ENCODE peak calls at places on chromosomes 16 and 17, in nine cellular contexts. One of them, this sample, is unnamed.

GRCh38 chr17:81295678-81296381 is 723 bp upstream of the SLC38A10 start:
- DNase-seq in NK-92 treated with Interleukin-12 subunit alpha and Interleukin-12 subunit beta, amount 100 ng/mL, for 24 hours: no peak
- DNase-seq in HEK293T: peak; percentile 59
- DNase-seq in HTR-8/SVneo: peak; percentile 67
- DNase-seq in heart right ventricle: no peak
- DNase-seq in NCI-H82: peak; percentile 38
- DNase-seq in AG08395: peak; percentile 43
- DNase-seq in left lobe of liver: no peak
- DNase-seq in stimulated activated CD8-positive, alpha-beta memory T cell treated with anti-CD3 and anti-CD28 coated beads, Interleukin-4, amount 100 ng/mL, for 4 hours: no peak
- DNase-seq in this sample: no peak

GRCh38 chr17:34579017-34579946 is at the start of gene TMEM132E:
- DNase-seq in NK-92 treated with Interleukin-12 subunit alpha and Interleukin-12 subunit beta, amount 100 ng/mL, for 24 hours: no peak
- DNase-seq in HEK293T: peak; percentile 19
- DNase-seq in HTR-8/SVneo: no peak
- DNase-seq in heart right ventricle: peak; percentile 29
- DNase-seq in NCI-H82: peak; percentile 90
- DNase-seq in AG08395: no peak
- DNase-seq in left lobe of liver: peak; percentile 50
- DNase-seq in stimulated activated CD8-positive, alpha-beta memory T cell treated with anti-CD3 and anti-CD28 coated beads, Interleukin-4, amount 100 ng/mL, for 4 hours: no peak
- DNase-seq in this sample: peak; percentile 76

GRCh38 chr16:561957-562938 is 2.1 kb downstream of the PRR35 start:
- DNase-seq in NK-92 treated with Interleukin-12 subunit alpha and Interleukin-12 subunit beta, amount 100 ng/mL, for 24 hours: no peak
- DNase-seq in HEK293T: no peak
- DNase-seq in HTR-8/SVneo: no peak
- DNase-seq in heart right ventricle: no peak
- DNase-seq in NCI-H82: peak; percentile 28
- DNase-seq in AG08395: no peak
- DNase-seq in left lobe of liver: no peak
- DNase-seq in stimulated activated CD8-positive, alpha-beta memory T cell treated with anti-CD3 and anti-CD28 coated beads, Interleukin-4, amount 100 ng/mL, for 4 hours: no peak
- DNase-seq in this sample: no peak

GRCh38 chr17:45248132-45248936 is 13.6 kb downstream of the SPATA32 start:
- DNase-seq in NK-92 treated with Interleukin-12 subunit alpha and Interleukin-12 subunit beta, amount 100 ng/mL, for 24 hours: peak; percentile 52
- DNase-seq in HEK293T: peak; percentile 42
- DNase-seq in HTR-8/SVneo: peak; percentile 76
- DNase-seq in heart right ventricle: no peak
- DNase-seq in NCI-H82: peak; percentile 74
- DNase-seq in AG08395: no peak
- DNase-seq in left lobe of liver: no peak
- DNase-seq in stimulated activated CD8-positive, alpha-beta memory T cell treated with anti-CD3 and anti-CD28 coated beads, Interleukin-4, amount 100 ng/mL, for 4 hours: peak; percentile 74
- DNase-seq in this sample: no peak

GRCh38 chr17:32732900-32733299 is 144.0 kb downstream of the MYO1D start:
- DNase-seq in NK-92 treated with Interleukin-12 subunit alpha and Interleukin-12 subunit beta, amount 100 ng/mL, for 24 hours: no peak
- DNase-seq in HEK293T: no peak
- DNase-seq in HTR-8/SVneo: no peak
- DNase-seq in heart right ventricle: no peak
- DNase-seq in NCI-H82: no peak
- DNase-seq in AG08395: no peak
- DNase-seq in left lobe of liver: no peak
- DNase-seq in stimulated activated CD8-positive, alpha-beta memory T cell treated with anti-CD3 and anti-CD28 coated beads, Interleukin-4, amount 100 ng/mL, for 4 hours: no peak
- DNase-seq in this sample: no peak

GRCh38 chr17:50060951-50061712 is 5.2 kb downstream of the ITGA3 start:
- DNase-seq in NK-92 treated with Interleukin-12 subunit alpha and Interleukin-12 subunit beta, amount 100 ng/mL, for 24 hours: no peak
- DNase-seq in HEK293T: no peak
- DNase-seq in HTR-8/SVneo: no peak
- DNase-seq in heart right ventricle: peak; percentile 91
- DNase-seq in NCI-H82: no peak
- DNase-seq in AG08395: peak; percentile 57
- DNase-seq in left lobe of liver: peak; percentile 54
- DNase-seq in stimulated activated CD8-positive, alpha-beta memory T cell treated with anti-CD3 and anti-CD28 coated beads, Interleukin-4, amount 100 ng/mL, for 4 hours: no peak
- DNase-seq in this sample: no peak

GRCh38 chr17:63476494-63476856 is 386 bp upstream of the ACE start:
- DNase-seq in NK-92 treated with Interleukin-12 subunit alpha and Interleukin-12 subunit beta, amount 100 ng/mL, for 24 hours: no peak
- DNase-seq in HEK293T: peak; percentile 53
- DNase-seq in HTR-8/SVneo: no peak
- DNase-seq in heart right ventricle: no peak
- DNase-seq in NCI-H82: peak; percentile 67
- DNase-seq in AG08395: peak; percentile 26
- DNase-seq in left lobe of liver: no peak
- DNase-seq in stimulated activated CD8-positive, alpha-beta memory T cell treated with anti-CD3 and anti-CD28 coated beads, Interleukin-4, amount 100 ng/mL, for 4 hours: no peak
- DNase-seq in this sample: peak; percentile 64

GRCh38 chr16:7025616-7026190 is 306.9 kb upstream of the RBFOX1 start:
- DNase-seq in NK-92 treated with Interleukin-12 subunit alpha and Interleukin-12 subunit beta, amount 100 ng/mL, for 24 hours: peak; percentile 11
- DNase-seq in HEK293T: peak; percentile 74
- DNase-seq in HTR-8/SVneo: peak; percentile 13
- DNase-seq in heart right ventricle: peak; percentile 60
- DNase-seq in NCI-H82: peak; percentile 94
- DNase-seq in AG08395: no peak
- DNase-seq in left lobe of liver: peak; percentile 67
- DNase-seq in stimulated activated CD8-positive, alpha-beta memory T cell treated with anti-CD3 and anti-CD28 coated beads, Interleukin-4, amount 100 ng/mL, for 4 hours: no peak
- DNase-seq in this sample: peak; percentile 85

GRCh38 chr16:1923299-1924034 is 5.3 kb upstream of the HS3ST6 start:
- DNase-seq in NK-92 treated with Interleukin-12 subunit alpha and Interleukin-12 subunit beta, amount 100 ng/mL, for 24 hours: no peak
- DNase-seq in HEK293T: peak; percentile 76
- DNase-seq in HTR-8/SVneo: peak; percentile 41
- DNase-seq in heart right ventricle: no peak
- DNase-seq in NCI-H82: peak; percentile 92
- DNase-seq in AG08395: peak; percentile 69
- DNase-seq in left lobe of liver: no peak
- DNase-seq in stimulated activated CD8-positive, alpha-beta memory T cell treated with anti-CD3 and anti-CD28 coated beads, Interleukin-4, amount 100 ng/mL, for 4 hours: no peak
- DNase-seq in this sample: peak; percentile 77

GRCh38 chr16:64771273-64771672 is 350.6 kb downstream of the CDH11 start:
- DNase-seq in NK-92 treated with Interleukin-12 subunit alpha and Interleukin-12 subunit beta, amount 100 ng/mL, for 24 hours: no peak
- DNase-seq in HEK293T: no peak
- DNase-seq in HTR-8/SVneo: no peak
- DNase-seq in heart right ventricle: no peak
- DNase-seq in NCI-H82: no peak
- DNase-seq in AG08395: no peak
- DNase-seq in left lobe of liver: no peak
- DNase-seq in stimulated activated CD8-positive, alpha-beta memory T cell treated with anti-CD3 and anti-CD28 coated beads, Interleukin-4, amount 100 ng/mL, for 4 hours: no peak
- DNase-seq in this sample: no peak

GRCh38 chr17:45361451-45361850 is 44.6 kb upstream of the MAP3K14 start:
- DNase-seq in NK-92 treated with Interleukin-12 subunit alpha and Interleukin-12 subunit beta, amount 100 ng/mL, for 24 hours: no peak
- DNase-seq in HEK293T: peak; percentile 1
- DNase-seq in HTR-8/SVneo: no peak
- DNase-seq in heart right ventricle: no peak
- DNase-seq in NCI-H82: no peak
- DNase-seq in AG08395: no peak
- DNase-seq in left lobe of liver: peak; percentile 21
- DNase-seq in stimulated activated CD8-positive, alpha-beta memory T cell treated with anti-CD3 and anti-CD28 coated beads, Interleukin-4, amount 100 ng/mL, for 4 hours: no peak
- DNase-seq in this sample: no peak

GRCh38 chr16:9801651-9802050 is 380.6 kb downstream of the GRIN2A start:
- DNase-seq in NK-92 treated with Interleukin-12 subunit alpha and Interleukin-12 subunit beta, amount 100 ng/mL, for 24 hours: no peak
- DNase-seq in HEK293T: no peak
- DNase-seq in HTR-8/SVneo: no peak
- DNase-seq in heart right ventricle: no peak
- DNase-seq in NCI-H82: no peak
- DNase-seq in AG08395: no peak
- DNase-seq in left lobe of liver: no peak
- DNase-seq in stimulated activated CD8-positive, alpha-beta memory T cell treated with anti-CD3 and anti-CD28 coated beads, Interleukin-4, amount 100 ng/mL, for 4 hours: no peak
- DNase-seq in this sample: no peak

This sample was measured in glutamatergic neuron.